ENCODE peak calls at places on chromosome 6, in four cellular contexts. M is H9, H is IMR-90, U is H1. V is an unnamed sample. For H3K79me1, the result is how much of the 10 kb centered on the place peaks cover.

GRCh38 chr6:160987265-160987664 is 4.3 kb upstream of the MAP3K4 start:
- DNase-seq in M (no peak), H (no peak), U (no peak), V (no peak)

GRCh38 chr6:130775421-130776012 is 51.7 kb upstream of the SMLR1 start:
- DNase-seq in M (no peak), H (peak), U (no peak), V (no peak)

GRCh38 chr6:39037707-39038106 is 10.9 kb upstream of the GLP1R start:
- DNase-seq in M (no peak), H (no peak), U (no peak), V (no peak)

GRCh38 chr6:111211411-111212030 is 124.2 kb downstream of the SLC16A10 start:
- DNase-seq in M (no peak), H (no peak), U (no peak), V (peak)

GRCh38 chr6:68313911-68314310 is 321.2 kb upstream of the ADGRB3 start:
- DNase-seq in M (no peak), H (no peak), U (no peak), V (peak)

GRCh38 chr6:64100702-64101101 is 465.1 kb downstream of the PHF3 start:
- DNase-seq in M (no peak), H (no peak), U (no peak), V (no peak)

GRCh38 chr6:11160199-11160598 is 48.7 kb upstream of the ERVFRD-1 start:
- DNase-seq in M (no peak), H (peak), U (no peak), V (no peak)

GRCh38 chr6:119346914-119347313 is 2.6 kb downstream of the MAN1A1 start:
- DNase-seq in M (no peak), H (no peak), U (no peak), V (no peak)

GRCh38 chr6:34648808-34649207 is 47.8 kb downstream of the ILRUN start:
- DNase-seq in M (no peak), H (no peak), U (no peak), V (no peak)

GRCh38 chr6:148954934-148955915 is 208.4 kb downstream of the UST start:
- DNase-seq in M (no peak), H (peak), U (no peak), V (peak)

GRCh38 chr6:5153186-5153585 is 68.0 kb downstream of the PPP1R3G start:
- DNase-seq in M (no peak), H (no peak), U (no peak), V (no peak)

GRCh38 chr6:11428895-11429294 is 108.7 kb upstream of the TMEM170B start:
- DNase-seq in M (no peak), H (peak), U (no peak), V (peak)

GRCh38 chr6:74717591-74717990 is 488.3 kb downstream of the COL12A1 start:
- DNase-seq in M (no peak), H (no peak), U (no peak), V (no peak)

GRCh38 chr6:111477481-111477938 is 5.5 kb downstream of the REV3L start:
- DNase-seq in M (no peak), H (no peak), U (no peak), V (peak)

GRCh38 chr6:13063300-13063918 is 264.9 kb downstream of the TBC1D7 start:
- DNase-seq in M (no peak), H (no peak), U (no peak), V (no peak)

GRCh38 chr6:163808231-163808630 is 393.7 kb downstream of the QKI start:
- DNase-seq in M (no peak), H (no peak), U (no peak), V (no peak)

GRCh38 chr6:163797313-163797712 is 382.8 kb downstream of the QKI start:
- DNase-seq in M (no peak), H (no peak), U (no peak), V (no peak)

GRCh38 chr6:163804991-163805390 is 390.5 kb downstream of the QKI start:
- DNase-seq in M (no peak), H (no peak), U (no peak), V (no peak)

GRCh38 chr6:163806761-163807499 is 392.4 kb downstream of the QKI start:
- DNase-seq in M (peak), H (peak), U (no peak), V (peak)

DNA sequence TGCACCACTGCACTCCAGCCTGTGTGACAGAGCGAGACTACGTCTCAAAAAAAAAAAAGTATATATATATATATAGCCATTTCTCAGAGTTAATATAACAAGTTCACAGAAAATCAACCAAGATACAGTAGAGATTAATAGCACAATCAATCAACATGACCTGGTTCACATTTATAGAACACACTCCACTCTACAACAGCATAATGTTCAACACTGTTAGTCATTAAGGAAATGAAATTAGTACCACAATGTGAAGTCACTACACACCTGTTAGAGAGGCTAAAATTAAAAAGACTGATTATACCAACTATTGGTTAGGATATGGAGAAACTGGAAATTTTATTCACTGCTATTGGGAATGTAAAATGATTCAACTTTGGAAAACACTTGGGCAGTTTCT is 387.7 kb downstream of the QKI start:
- DNase-seq in M (no peak), H (no peak), U (no peak), V (no peak)
- H3K56ac ChIP-seq in M (no peak), H (no peak), U (no peak), V (no peak)

GRCh38 chr6:139475231-139475630 is 100.8 kb upstream of the CITED2 start:
- DNase-seq in M (no peak), H (no peak), U (no peak), V (peak)
- H2BK15ac ChIP-seq in M (no peak), H (no peak), U (no peak), V (peak)

GRCh38 chr6:3724451-3725144 is 26.9 kb downstream of the PXDC1 start:
- DNase-seq in M (no peak), H (no peak), U (no peak), V (no peak)

GRCh38 chr6:3723966-3724365 is 27.5 kb downstream of the PXDC1 start:
- DNase-seq in M (no peak), H (no peak), U (no peak), V (no peak)

GRCh38 chr6:3726421-3726820 is 25.1 kb downstream of the PXDC1 start:
- DNase-seq in M (no peak), H (no peak), U (no peak), V (no peak)

GRCh38 chr6:3727036-3727435 is 24.5 kb downstream of the PXDC1 start:
- DNase-seq in M (no peak), H (no peak), U (no peak), V (no peak)

DNA sequence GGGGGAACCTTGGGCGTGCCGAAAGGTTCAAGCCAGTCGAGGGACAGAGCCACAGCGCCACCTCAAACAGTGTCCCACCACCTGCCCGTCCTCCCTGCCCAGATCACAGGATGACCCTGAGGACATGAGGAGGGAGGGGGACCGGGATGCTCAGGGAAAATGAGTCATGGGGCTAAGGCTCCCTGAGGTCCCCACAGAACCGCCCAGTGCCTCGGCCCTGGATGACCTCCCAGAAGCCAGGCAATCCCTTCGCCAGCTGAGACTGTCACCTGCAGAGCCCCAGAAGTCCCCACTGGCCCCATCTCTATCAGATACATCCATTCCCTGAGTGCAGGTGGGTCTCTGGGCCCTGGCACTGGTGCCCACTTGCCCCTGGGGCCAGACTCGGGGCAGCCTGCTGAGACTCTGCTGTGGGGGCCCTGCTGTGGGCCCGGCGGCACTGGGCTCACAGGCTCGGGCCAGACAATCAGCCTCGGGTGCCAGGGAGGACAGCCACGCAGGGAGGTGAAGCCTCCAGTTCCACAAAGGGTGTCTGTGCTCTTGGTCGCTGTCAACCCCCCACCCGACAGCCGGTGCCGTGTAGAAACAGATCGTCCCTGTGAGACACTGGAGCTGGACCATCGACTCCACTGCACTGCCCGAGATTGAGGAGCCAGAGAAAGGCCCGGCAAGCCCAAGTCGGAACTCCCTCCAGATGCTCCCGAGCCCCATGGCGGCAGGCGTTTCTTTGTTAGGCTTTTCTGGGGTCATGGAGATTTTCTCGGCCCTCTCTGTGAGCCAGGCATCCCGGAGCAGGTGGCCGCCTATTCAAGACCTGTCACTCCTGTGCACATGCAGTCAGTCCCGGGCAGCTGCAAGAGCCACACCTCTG is 26.1 kb downstream of the PXDC1 start:
- DNase-seq in M (no peak), H (no peak), U (no peak), V (no peak)
- H3K79me1 ChIP-seq in M (under half), H (under half), U (under half), V (under half)

DNA sequence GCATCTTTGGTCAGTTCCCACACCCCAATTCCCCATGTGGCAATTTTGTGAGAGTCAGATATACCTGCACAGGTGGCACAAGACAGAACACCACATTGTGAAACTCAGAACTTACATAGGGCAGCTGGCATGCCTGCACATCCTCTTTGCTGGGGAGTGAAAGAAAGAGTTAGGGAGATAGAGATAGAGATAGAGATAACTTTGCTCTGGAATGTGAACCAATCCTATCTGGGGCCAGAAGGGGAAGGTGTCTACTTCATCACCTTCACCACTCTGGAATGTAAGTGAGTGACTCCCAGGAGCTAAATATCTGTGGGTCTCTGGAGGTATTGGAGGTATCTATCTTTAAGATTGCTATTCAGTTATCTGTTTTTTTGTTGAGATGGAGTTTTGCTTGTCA is 289.2 kb downstream of the OGFRL1 start:
- DNase-seq in M (no peak), H (no peak), U (no peak), V (peak)
- H3K56ac ChIP-seq in M (no peak), H (no peak), U (no peak), V (no peak)

GRCh38 chr6:96196633-96197032 is 180.9 kb downstream of the FUT9 start:
- DNase-seq in M (no peak), H (no peak), U (no peak), V (peak)
- H2BK15ac ChIP-seq in M (no peak), H (no peak), U (no peak), V (no peak)

GRCh38 chr6:165694296-165694695 is 31.3 kb upstream of the PDE10A start:
- DNase-seq in M (peak), H (no peak), U (no peak), V (no peak)

GRCh38 chr6:165692106-165692653 is 29.1 kb upstream of the PDE10A start:
- DNase-seq in M (no peak), H (no peak), U (no peak), V (peak)

GRCh38 chr6:165685302-165685701 is 22.3 kb upstream of the PDE10A start:
- DNase-seq in M (no peak), H (no peak), U (no peak), V (no peak)

GRCh38 chr6:165686966-165687365 is 23.9 kb upstream of the PDE10A start:
- DNase-seq in M (no peak), H (no peak), U (no peak), V (no peak)

DNA sequence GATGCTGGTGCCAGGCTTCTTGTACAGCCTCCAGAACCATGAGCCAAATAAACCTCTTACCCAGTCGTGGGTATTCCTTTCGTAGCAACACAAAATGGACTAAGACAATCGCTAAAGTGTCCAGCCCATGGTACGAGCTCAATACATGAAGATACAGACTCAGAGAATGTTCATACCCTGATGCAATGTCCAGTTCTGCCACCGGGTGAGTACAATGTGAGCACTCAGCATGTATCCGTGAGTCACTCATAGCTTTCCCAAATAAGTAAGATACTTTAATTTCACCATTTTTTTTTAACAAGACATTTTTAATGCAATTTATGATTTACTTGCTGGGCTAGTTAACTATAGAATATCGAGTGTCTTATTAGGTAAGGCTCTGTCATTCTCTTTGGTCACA is 26.7 kb upstream of the PDE10A start:
- DNase-seq in M (no peak), H (peak), U (no peak), V (no peak)
- H3K79me1 ChIP-seq in M (under half), H (under half), U (under half), V (under half)

DNA sequence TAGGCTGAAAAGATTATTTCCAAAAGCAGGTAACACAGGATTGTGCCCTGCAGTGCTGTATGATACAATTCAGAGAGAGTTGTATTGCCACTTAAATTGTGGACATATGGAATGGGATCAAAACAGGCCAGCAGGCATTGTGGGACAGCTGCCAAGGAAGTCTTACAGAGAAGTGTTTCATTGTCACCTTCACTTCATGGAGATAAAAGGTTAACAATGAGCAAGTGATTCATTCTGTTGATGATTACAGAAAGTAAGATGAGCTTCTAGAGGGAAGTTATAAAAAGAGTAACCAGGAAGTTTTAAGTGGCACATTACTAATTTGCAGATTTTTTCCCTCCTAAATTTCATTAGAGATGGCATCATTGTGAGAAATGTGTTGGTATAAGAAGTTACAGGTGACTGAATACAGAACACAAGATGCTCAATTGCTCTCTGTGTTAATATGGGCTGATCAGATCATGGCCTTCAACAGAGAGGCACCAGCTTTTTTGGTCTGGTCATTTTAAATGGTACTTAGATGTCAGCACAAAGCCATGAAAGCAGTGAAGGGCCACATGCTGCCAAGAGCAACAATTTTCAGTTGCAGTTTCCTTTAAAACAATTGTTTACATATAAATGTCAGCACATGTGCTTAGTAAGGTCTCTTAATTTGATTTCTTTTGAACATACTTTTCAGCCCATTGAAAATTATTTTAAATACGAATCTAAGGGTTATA is 402.5 kb upstream of the FKBP1C start:
- DNase-seq in M (no peak), H (no peak), U (no peak), V (peak)
- H3K56ac ChIP-seq in M (no peak), H (no peak), U (no peak), V (no peak)

V was measured in mesendoderm.